ENCODE peak calls at places on chromosomes 5 and 9, in seven cellular contexts. X is left lung; N is tibial nerve; V is testis; R is CD8-positive, alpha-beta T cell; Y is HCT116; I is stomach. J is an unnamed sample. For H3K27me3, the result is how much of the 10 kb centered on the place peaks cover.

GRCh38 chr9:27572918-27573698 is at the start of gene C9orf72:
- DNase-seq in X (peak), N (peak), V (peak), R (peak), Y (no peak), I (peak), J (peak)

GRCh38 chr9:134066546-134066922 is 1.3 kb downstream of the BRD3 start:
- DNase-seq in X (no peak), N (no peak), V (no peak), R (no peak), Y (no peak), I (peak), J (no peak)

GRCh38 chr9:87372401-87372851 is 125.2 kb upstream of the DAPK1 start:
- DNase-seq in X (no peak), N (no peak), V (no peak), R (no peak), Y (no peak), I (no peak), J (no peak)

GRCh38 chr5:36877667-36878420 is 1.3 kb downstream of the NIPBL start:
- DNase-seq in X (no peak), N (no peak), V (peak), R (no peak), Y (peak), I (no peak), J (no peak)

GRCh38 chr5:62785588-62785987 is 207.0 kb downstream of the LRRC70 start:
- DNase-seq in X (no peak), N (no peak), V (no peak), R (no peak), Y (no peak), I (no peak), J (no peak)

GRCh38 chr9:104074876-104075275 is 19.2 kb upstream of the SMC2 start:
- DNase-seq in X (no peak), N (no peak), V (no peak), R (no peak), Y (no peak), I (no peak), J (no peak)

GRCh38 chr9:136354592-136355085 is 8.9 kb downstream of the DNLZ start:
- DNase-seq in X (no peak), N (peak), V (peak), R (no peak), Y (no peak), I (no peak), J (no peak)

GRCh38 chr5:173315495-173316352 is 12.5 kb downstream of the STC2 start:
- DNase-seq in X (no peak), N (no peak), V (peak), R (no peak), Y (no peak), I (no peak), J (no peak)

GRCh38 chr9:33860200-33860871 is 43.4 kb downstream of the UBE2R2 start:
- DNase-seq in X (no peak), N (no peak), V (no peak), R (no peak), Y (no peak), I (no peak), J (no peak)

GRCh38 chr5:96936431-96937221 is 746 bp downstream of the LNPEP start:
- DNase-seq in X (peak), N (no peak), V (peak), R (peak), Y (no peak), I (peak), J (peak)

GRCh38 chr9:33739407-33739806 is 56.0 kb upstream of the PRSS3 start:
- DNase-seq in X (no peak), N (no peak), V (no peak), R (no peak), Y (no peak), I (no peak), J (no peak)

GRCh38 chr5:17177491-17178204 is 39.8 kb upstream of the BASP1 start:
- DNase-seq in X (no peak), N (no peak), V (no peak), R (no peak), Y (no peak), I (no peak), J (no peak)

GRCh38 chr9:38445154-38446043 is 21.1 kb upstream of the IGFBPL1 start:
- DNase-seq in X (no peak), N (no peak), V (no peak), R (no peak), Y (no peak), I (no peak), J (no peak)

GRCh38 chr9:4970970-4971641 is 14.0 kb upstream of the JAK2 start:
- DNase-seq in X (no peak), N (no peak), V (no peak), R (peak), Y (no peak), I (peak), J (no peak)

GRCh38 chr5:82931110-82931509 is 146.1 kb downstream of the TMEM167A start:
- DNase-seq in X (no peak), N (no peak), V (no peak), R (no peak), Y (no peak), I (no peak), J (no peak)

GRCh38 chr9:119829748-119830147 is 460.5 kb upstream of the BRINP1 start:
- DNase-seq in X (no peak), N (no peak), V (no peak), R (no peak), Y (no peak), I (no peak), J (no peak)

GRCh38 chr9:81390802-81391456 is 298.4 kb downstream of the TLE1 start:
- DNase-seq in X (no peak), N (no peak), V (no peak), R (no peak), Y (no peak), I (no peak), J (no peak)

GRCh38 chr9:104820336-104820735 is 56.4 kb downstream of the NIPSNAP3B start:
- DNase-seq in X (no peak), N (no peak), V (no peak), R (no peak), Y (no peak), I (no peak), J (no peak)

GRCh38 chr5:9168791-9169611 is 376.9 kb downstream of the SEMA5A start:
- DNase-seq in X (no peak), N (no peak), V (no peak), R (no peak), Y (no peak), I (no peak), J (no peak)

GRCh38 chr5:684771-685216 is 8.4 kb downstream of the TPPP start:
- DNase-seq in X (peak), N (no peak), V (no peak), R (peak), Y (no peak), I (no peak), J (no peak)

GRCh38 chr5:15587941-15588340 is 88.0 kb downstream of the FBXL7 start:
- DNase-seq in X (no peak), N (no peak), V (no peak), R (no peak), Y (no peak), I (no peak), J (no peak)

GRCh38 chr5:35857606-35858205 is 1.0 kb downstream of the IL7R start:
- DNase-seq in X (no peak), N (no peak), V (no peak), R (no peak), Y (no peak), I (no peak), J (no peak)

DNA sequence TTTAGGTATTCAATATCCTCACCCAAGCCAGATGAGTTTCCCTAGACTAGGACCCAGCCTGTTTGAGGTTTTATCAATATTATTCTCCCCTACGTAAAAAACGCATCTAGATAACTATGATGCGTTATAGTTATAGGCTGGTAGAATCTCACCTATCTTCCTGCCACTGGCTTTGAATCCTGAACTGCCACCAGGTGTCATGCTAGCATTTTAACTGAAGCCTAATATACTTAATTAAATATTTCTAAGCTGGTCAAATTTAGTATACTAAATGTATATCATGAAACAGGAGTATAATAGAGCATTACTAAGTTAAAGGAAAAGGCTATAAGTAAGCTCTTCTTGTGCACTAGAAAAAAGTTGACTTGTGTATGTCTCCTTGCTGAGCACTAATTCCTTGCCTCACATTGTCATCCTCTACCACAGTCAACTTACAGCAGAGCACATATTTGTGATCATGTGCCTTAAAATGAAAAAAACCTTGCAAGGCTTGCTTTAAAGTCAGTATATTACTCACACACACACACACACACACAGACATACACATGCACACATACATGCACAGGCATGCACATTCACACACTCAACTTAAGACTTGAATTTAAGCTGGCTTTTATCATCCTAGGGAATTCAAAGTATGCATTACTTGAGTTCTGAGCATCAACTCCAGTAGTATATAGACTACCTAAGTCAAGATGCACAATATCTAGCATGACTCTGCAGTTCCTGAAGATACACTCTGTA is 303.4 kb downstream of the ADGRV1 start:
- DNase-seq in X (no peak), N (no peak), V (no peak), R (no peak), Y (no peak), I (no peak), J (no peak)
- TF ChIP-seq CTCF in X (no peak), N (no peak), V (no peak), R (no peak), Y (peak), I (no peak), J (no peak)

GRCh38 chr5:157510682-157511081 is 50.7 kb downstream of the NIPAL4 start:
- DNase-seq in X (no peak), N (no peak), V (no peak), R (no peak), Y (no peak), I (no peak), J (no peak)
- H3K27ac ChIP-seq in X (no peak), N (no peak), V (no peak), R (no peak), Y (no peak), I (no peak), J (no peak)

GRCh38 chr9:112900901-112901300 is 10.2 kb upstream of the SLC46A2 start:
- DNase-seq in X (no peak), N (no peak), V (no peak), R (no peak), Y (no peak), I (no peak), J (no peak)

GRCh38 chr9:112896131-112896530 is 5.5 kb upstream of the SLC46A2 start:
- DNase-seq in X (no peak), N (no peak), V (no peak), R (no peak), Y (no peak), I (no peak), J (no peak)

GRCh38 chr9:112894031-112894430 is 3.4 kb upstream of the SLC46A2 start:
- DNase-seq in X (no peak), N (no peak), V (no peak), R (no peak), Y (no peak), I (no peak), J (no peak)

GRCh38 chr9:112894699-112895098 is 4.0 kb upstream of the SLC46A2 start:
- DNase-seq in X (no peak), N (no peak), V (no peak), R (no peak), Y (no peak), I (no peak), J (no peak)

GRCh38 chr9:112898872-112899281 is 8.2 kb upstream of the SLC46A2 start:
- DNase-seq in X (no peak), N (no peak), V (no peak), R (no peak), Y (no peak), I (no peak), J (no peak)
- H3K27me3 ChIP-seq in X (under half), N (under half), V (under half), R (under half), Y (under half), I (under half), J (under half)

GRCh38 chr5:65624570-65625555 is at the start of the genes SHLD3 and TRAPPC13:
- DNase-seq in X (peak), N (peak), V (peak), R (peak), Y (peak), I (peak), J (peak)

GRCh38 chr5:65625743-65626142 is 916 bp downstream of the SHLD3 start:
- DNase-seq in X (no peak), N (no peak), V (no peak), R (no peak), Y (no peak), I (no peak), J (no peak)

GRCh38 chr5:65624025-65624569 is at the start of gene TRIM23:
- DNase-seq in X (peak), N (peak), V (peak), R (peak), Y (peak), I (peak), J (peak)

GRCh38 chr5:65620021-65620420 is 4.1 kb downstream of the TRIM23 start:
- DNase-seq in X (no peak), N (no peak), V (no peak), R (no peak), Y (no peak), I (no peak), J (no peak)

GRCh38 chr5:65623482-65623881 is 651 bp downstream of the TRIM23 start:
- DNase-seq in X (no peak), N (no peak), V (no peak), R (no peak), Y (no peak), I (no peak), J (no peak)
- TF ChIP-seq CTCF in X (no peak), N (no peak), V (no peak), R (no peak), Y (no peak), I (no peak), J (no peak)

GRCh38 chr5:87940775-87941174 is 327.9 kb downstream of the TMEM161B start:
- DNase-seq in X (no peak), N (no peak), V (no peak), R (no peak), Y (no peak), I (no peak), J (no peak)

GRCh38 chr5:87949665-87950640 is 318.7 kb downstream of the TMEM161B start:
- DNase-seq in X (no peak), N (no peak), V (no peak), R (no peak), Y (no peak), I (no peak), J (no peak)

DNA sequence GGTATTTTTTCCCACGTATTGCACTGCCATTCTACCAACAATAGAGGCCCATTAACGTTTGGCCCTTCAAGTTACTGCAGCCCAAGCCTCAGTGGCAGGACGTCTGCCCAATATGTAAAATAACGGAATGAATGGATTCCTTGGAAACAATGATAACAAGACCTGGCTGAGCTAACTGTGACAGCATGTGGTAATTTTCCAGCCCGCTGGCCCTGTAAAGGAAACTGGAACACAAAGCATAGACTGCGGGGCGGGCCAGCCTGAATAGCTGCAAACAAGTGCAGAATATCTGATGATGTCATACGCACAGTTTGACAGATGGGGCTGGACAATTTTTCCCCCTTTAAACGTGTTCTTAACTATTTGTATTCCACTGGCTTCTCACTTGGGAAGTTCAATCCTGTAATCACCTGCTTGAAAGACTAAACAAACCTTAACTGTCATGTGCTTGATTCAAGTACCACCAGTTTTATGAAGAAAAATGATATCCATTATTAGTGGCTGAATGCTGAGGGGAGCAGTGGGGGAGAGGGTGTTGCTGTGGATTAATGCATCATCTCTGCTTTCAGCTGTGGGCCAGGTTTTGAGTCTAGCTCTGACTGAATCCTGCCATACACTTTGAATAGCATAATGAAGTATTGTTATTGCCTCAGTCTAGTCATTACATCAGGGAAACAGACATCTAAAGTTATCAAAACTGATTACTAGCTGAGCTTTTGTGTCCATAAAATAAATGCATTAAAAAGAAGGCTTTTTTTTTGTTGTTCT is 323.9 kb downstream of the TMEM161B start:
- DNase-seq in X (no peak), N (no peak), V (no peak), R (no peak), Y (no peak), I (peak), J (no peak)
- H3K27ac ChIP-seq in X (no peak), N (no peak), V (no peak), R (no peak), Y (no peak), I (no peak), J (no peak)

DNA sequence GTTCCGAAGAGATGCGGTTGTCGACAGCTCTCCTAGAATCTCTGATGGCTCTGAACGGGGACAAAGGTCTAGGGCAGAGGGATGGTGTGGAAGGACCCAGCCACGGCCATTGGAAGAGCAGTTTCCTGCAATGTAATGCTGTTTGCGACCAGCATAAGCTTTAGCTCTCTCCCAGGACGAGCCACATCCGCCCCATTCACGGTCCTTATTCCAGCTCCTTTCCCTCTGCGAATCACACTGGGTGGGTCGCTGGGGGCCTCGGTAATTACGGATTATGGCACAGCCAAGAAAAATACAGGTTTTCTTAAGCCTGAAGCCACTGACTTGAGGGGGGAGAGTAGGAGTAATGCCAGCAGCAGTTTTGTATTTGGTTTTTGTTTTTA is 22.7 kb downstream of the ANXA2R start:
- DNase-seq in X (peak), N (no peak), V (no peak), R (no peak), Y (no peak), I (no peak), J (peak)
- H3K27me3 ChIP-seq in X (half or more), N (under half), V (under half), R (under half), Y (under half), I (half or more), J (under half)

GRCh38 chr9:68932458-68932857 is 81.5 kb downstream of the PRKACG start:
- DNase-seq in X (no peak), N (no peak), V (no peak), R (no peak), Y (no peak), I (no peak), J (no peak)
- TF ChIP-seq CTCF in X (no peak), N (no peak), V (no peak), R (no peak), Y (no peak), I (no peak), J (no peak)

GRCh38 chr5:172089298-172090117 is 83.1 kb upstream of the FBXW11 start:
- DNase-seq in X (no peak), N (no peak), V (no peak), R (no peak), Y (no peak), I (no peak), J (no peak)

GRCh38 chr5:172086312-172086975 is 80.0 kb upstream of the FBXW11 start:
- DNase-seq in X (no peak), N (no peak), V (no peak), R (no peak), Y (no peak), I (no peak), J (no peak)

GRCh38 chr5:172090976-172091547 is 84.6 kb upstream of the FBXW11 start:
- DNase-seq in X (no peak), N (no peak), V (no peak), R (no peak), Y (no peak), I (no peak), J (no peak)

GRCh38 chr5:172085738-172086137 is 79.3 kb upstream of the FBXW11 start:
- DNase-seq in X (no peak), N (no peak), V (no peak), R (no peak), Y (no peak), I (no peak), J (no peak)

GRCh38 chr5:172088801-172089200 is 82.4 kb upstream of the FBXW11 start:
- DNase-seq in X (no peak), N (no peak), V (no peak), R (no peak), Y (no peak), I (no peak), J (no peak)
- H3K27ac ChIP-seq in X (no peak), N (no peak), V (no peak), R (no peak), Y (no peak), I (no peak), J (no peak)

GRCh38 chr9:21970800-21971620 is 23.2 kb downstream of the CDKN2A start:
- DNase-seq in X (no peak), N (no peak), V (no peak), R (no peak), Y (no peak), I (no peak), J (no peak)

GRCh38 chr9:21974542-21975409 is 19.4 kb downstream of the CDKN2A start:
- DNase-seq in X (no peak), N (no peak), V (no peak), R (peak), Y (peak), I (peak), J (no peak)

GRCh38 chr9:21970001-21970799 is 24.0 kb downstream of the CDKN2A start:
- DNase-seq in X (no peak), N (no peak), V (no peak), R (no peak), Y (no peak), I (no peak), J (no peak)

GRCh38 chr9:21974230-21974541 is 20.0 kb downstream of the CDKN2A start:
- DNase-seq in X (no peak), N (no peak), V (no peak), R (no peak), Y (no peak), I (no peak), J (no peak)

GRCh38 chr9:21972361-21972760 is 21.8 kb downstream of the CDKN2A start:
- DNase-seq in X (no peak), N (no peak), V (no peak), R (no peak), Y (no peak), I (no peak), J (no peak)
- H3K27me3 ChIP-seq in X (half or more), N (under half), V (under half), R (half or more), Y (under half), I (half or more), J (half or more)

GRCh38 chr9:1046639-1047604 is 3.2 kb upstream of the DMRT2 start:
- DNase-seq in X (no peak), N (no peak), V (no peak), R (no peak), Y (no peak), I (no peak), J (no peak)

GRCh38 chr9:1047605-1048235 is 2.4 kb upstream of the DMRT2 start:
- DNase-seq in X (no peak), N (no peak), V (no peak), R (no peak), Y (no peak), I (no peak), J (no peak)

GRCh38 chr9:1044643-1045042 is 5.5 kb upstream of the DMRT2 start:
- DNase-seq in X (no peak), N (peak), V (no peak), R (no peak), Y (no peak), I (no peak), J (no peak)

DNA sequence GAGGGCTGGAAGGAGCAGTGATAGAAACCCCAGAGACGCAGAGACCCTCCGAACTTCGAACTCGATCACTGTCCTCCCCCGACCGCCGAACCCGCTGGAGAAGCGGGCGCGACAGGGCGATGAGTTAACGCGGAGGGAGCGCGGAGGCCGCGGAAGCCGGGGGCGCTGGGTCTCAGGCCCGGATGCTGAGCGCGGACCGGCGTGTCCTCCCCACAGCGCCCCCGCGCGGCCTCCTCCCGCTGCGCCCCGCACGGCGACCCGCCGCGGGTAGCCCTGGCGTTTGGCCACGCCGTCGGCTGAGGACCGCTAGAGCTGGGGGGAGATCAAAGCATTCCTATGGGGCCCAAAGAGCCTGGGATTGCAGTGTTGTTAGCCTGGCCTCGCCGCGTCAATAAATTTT is 7.7 kb upstream of the DMRT2 start:
- DNase-seq in X (no peak), N (no peak), V (peak), R (no peak), Y (no peak), I (no peak), J (no peak)
- TF ChIP-seq CTCF in X (no peak), N (peak), V (peak), R (no peak), Y (no peak), I (no peak), J (no peak)

J was measured in CD4-positive, alpha-beta T cell.